ENCODE peak calls at places on chromosomes 4 and X, in ten cellular contexts. V is CD8-positive, alpha-beta T cell; J is left lung; S is fibroblast of lung; I is hepatocyte; K is HFF-Myc; L is PC-3; Q is OCI-LY7; U is endothelial cell of umbilical vein; N is A549. E is an unnamed sample.

GRCh38 chr4:186264660-186265059 is 1.3 kb upstream of the F11 start:
- DNase-seq in V (no peak), J (no peak), S (no peak), I (no peak), K (no peak), L (no peak), Q (peak; percentile 32), U (no peak), N (no peak), E (no peak)

GRCh38 chrX:13092455-13092941 is 48.1 kb upstream of the FAM9C start:
- DNase-seq in V (peak; percentile 57), J (peak; percentile 69), S (no peak), I (no peak), K (no peak), L (no peak), Q (no peak), U (no peak), N (no peak), E (no peak)

GRCh38 chr4:173698557-173699262 is 168.7 kb upstream of the HAND2 start:
- DNase-seq in V (no peak), J (no peak), S (no peak), I (no peak), K (peak; percentile 67), L (no peak), Q (no peak), U (no peak), N (no peak), E (peak; percentile 39)

GRCh38 chrX:122565952-122566351 is 618.1 kb upstream of the GRIA3 start:
- DNase-seq in V (no peak), J (no peak), S (peak; percentile 98), I (peak; percentile 18), K (peak; percentile 94), L (peak; percentile 72), Q (no peak), U (no peak), N (no peak), E (no peak)

GRCh38 chr4:77045490-77045889 is 30.3 kb downstream of the CCNI start:
- DNase-seq in V (no peak), J (no peak), S (peak; percentile 27), I (peak; percentile 38), K (no peak), L (peak; percentile 16), Q (no peak), U (no peak), N (no peak), E (no peak)

GRCh38 chr4:123750044-123750443 is 353.4 kb downstream of the SPRY1 start:
- DNase-seq in V (no peak), J (no peak), S (peak; percentile 9), I (peak; percentile 71), K (peak; percentile 22), L (peak; percentile 20), Q (no peak), U (no peak), N (no peak), E (no peak)

GRCh38 chr4:77052352-77052751 is 23.4 kb downstream of the CCNI start:
- DNase-seq in V (peak; percentile 58), J (peak; percentile 50), S (peak; percentile 44), I (peak; percentile 63), K (no peak), L (peak; percentile 70), Q (peak; percentile 67), U (peak; percentile 58), N (no peak), E (no peak)

GRCh38 chr4:185134176-185134869 is 8.7 kb upstream of the SLC25A4 start:
- DNase-seq in V (no peak), J (no peak), S (peak; percentile 33), I (peak; percentile 69), K (no peak), L (peak; percentile 69), Q (peak; percentile 71), U (peak; percentile 56), N (peak; percentile 47), E (no peak)

GRCh38 chr4:23235613-23236390 is 543.1 kb downstream of the GBA3 start:
- DNase-seq in V (no peak), J (no peak), S (peak; percentile 72), I (peak; percentile 4), K (no peak), L (no peak), Q (no peak), U (no peak), N (no peak), E (no peak)

GRCh38 chr4:144355809-144356757 is 215.6 kb upstream of the GYPA start:
- DNase-seq in V (no peak), J (peak; percentile 61), S (peak; percentile 99), I (peak; percentile 77), K (peak; percentile 78), L (peak; percentile 85), Q (peak; percentile 7), U (peak; percentile 88), N (peak; percentile 12), E (no peak)

GRCh38 chrX:20609916-20610415 is 343.3 kb upstream of the RPS6KA3 start:
- DNase-seq in V (no peak), J (no peak), S (no peak), I (no peak), K (no peak), L (no peak), Q (no peak), U (no peak), N (no peak), E (no peak)

GRCh38 chr4:151649461-151649860 is 111.3 kb downstream of the GATB start:
- DNase-seq in V (no peak), J (no peak), S (no peak), I (no peak), K (no peak), L (no peak), Q (no peak), U (no peak), N (no peak), E (no peak)
- TF ChIP-seq CTCF in V (no peak), J (no peak), S (no peak), I (no peak), K (no peak), L (no peak), Q (no peak), U (no peak), N (no peak), E (no peak)

DNA sequence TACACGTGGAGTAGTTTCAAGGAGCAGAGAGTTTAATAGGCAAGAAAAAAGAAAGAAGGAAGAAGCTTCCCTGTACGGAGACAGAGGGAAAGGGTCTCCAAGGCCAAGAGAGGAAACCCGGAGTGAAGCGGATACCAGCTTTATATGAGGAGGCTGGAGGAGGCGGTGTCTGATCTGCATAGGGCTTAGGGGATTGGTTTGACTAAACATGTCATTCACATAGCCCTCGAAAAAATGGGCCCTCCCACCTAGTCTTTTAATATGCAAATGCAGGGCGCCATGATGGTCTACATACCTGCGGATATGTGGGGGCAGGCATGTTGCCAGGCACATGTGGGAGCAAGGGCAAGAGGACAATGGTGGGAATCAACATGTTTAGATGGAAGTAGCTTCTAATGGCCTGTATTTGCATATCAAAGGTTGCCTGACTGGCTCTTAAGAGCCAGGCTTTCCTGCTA is 103.1 kb upstream of the UGT8 start:
- DNase-seq in V (no peak), J (no peak), S (no peak), I (no peak), K (no peak), L (no peak), Q (no peak), U (no peak), N (no peak), E (no peak)
- H3K4me3 ChIP-seq in V (no peak overlapping the region), J (no peak overlapping the region), S (no peak overlapping the region), I (no peak overlapping the region), K (no peak overlapping the region), L (no peak overlapping the region), Q (no peak overlapping the region), U (no peak overlapping the region), N (no peak overlapping the region), E (no peak overlapping the region)

DNA sequence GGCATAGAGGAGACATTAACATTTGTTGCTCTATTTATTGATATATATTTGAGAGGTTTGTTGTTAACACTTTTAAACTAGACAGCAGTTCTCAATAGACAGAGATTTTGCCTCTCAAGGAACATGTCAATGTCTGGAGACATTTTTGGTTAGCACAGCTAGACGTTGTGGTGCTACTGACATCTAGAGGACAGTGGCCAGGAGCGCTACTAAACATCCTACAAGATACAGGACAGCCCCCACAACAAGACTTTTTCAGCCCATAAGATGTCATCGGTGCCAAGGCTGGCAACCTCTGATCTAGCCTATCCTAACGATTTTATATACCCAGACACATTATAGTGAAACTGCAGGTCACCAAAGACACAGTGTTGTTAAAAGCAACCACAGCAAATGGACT is 18.4 kb upstream of the CTSO start:
- DNase-seq in V (no peak), J (no peak), S (no peak), I (no peak), K (no peak), L (peak; percentile 64), Q (no peak), U (no peak), N (no peak), E (no peak)
- TF ChIP-seq CTCF in V (no peak), J (no peak), S (peak; percentile 56), I (peak; percentile 37), K (peak; percentile 45), L (peak; percentile 79), Q (peak; percentile 43), U (peak; percentile 9), N (peak; percentile 15), E (peak; percentile 66)

GRCh38 chrX:70424801-70425200 is 1.7 kb downstream of the GDPD2 start:
- DNase-seq in V (no peak), J (no peak), S (no peak), I (no peak), K (no peak), L (no peak), Q (no peak), U (no peak), N (no peak), E (no peak)

GRCh38 chrX:70423937-70424336 is 823 bp downstream of the GDPD2 start:
- DNase-seq in V (no peak), J (no peak), S (no peak), I (no peak), K (no peak), L (no peak), Q (no peak), U (no peak), N (no peak), E (no peak)

GRCh38 chrX:70426286-70427278 is 3.5 kb downstream of the GDPD2 start:
- DNase-seq in V (no peak), J (no peak), S (no peak), I (no peak), K (no peak), L (no peak), Q (no peak), U (no peak), N (no peak), E (no peak)

GRCh38 chrX:70421618-70422017 is 1.5 kb upstream of the GDPD2 start:
- DNase-seq in V (no peak), J (no peak), S (no peak), I (no peak), K (no peak), L (no peak), Q (no peak), U (peak; percentile 16), N (no peak), E (no peak)

GRCh38 chrX:70422886-70423336 is at the start of gene GDPD2:
- DNase-seq in V (no peak), J (no peak), S (peak; percentile 49), I (peak; percentile 58), K (no peak), L (peak; percentile 54), Q (no peak), U (no peak), N (no peak), E (no peak)
- H3K4me3 ChIP-seq in V (no peak within 1 kb of the TSS), J (no peak within 1 kb of the TSS), S (no peak within 1 kb of the TSS), I (no peak within 1 kb of the TSS), K (no peak within 1 kb of the TSS), L (no peak within 1 kb of the TSS), Q (no peak within 1 kb of the TSS), U (no peak within 1 kb of the TSS), N (no peak within 1 kb of the TSS), E (no peak within 1 kb of the TSS)

GRCh38 chr4:142812091-142812490 is 34.0 kb downstream of the INPP4B start:
- DNase-seq in V (no peak), J (no peak), S (peak; percentile 71), I (no peak), K (no peak), L (no peak), Q (no peak), U (no peak), N (no peak), E (no peak)
- TF ChIP-seq CTCF in V (no peak), J (no peak), S (no peak), I (no peak), K (no peak), L (no peak), Q (no peak), U (no peak), N (no peak), E (no peak)

E was measured in LNCaP clone FGC.